ENCODE peak calls at places on chromosomes 13 and 19, in nine cellular contexts. M is EH, R is vagina, D is HCEC 1CT, C is WTC11, S is adrenal gland, F is astrocyte of the hippocampus, X is HS-5, V is foreskin melanocyte. A is an unnamed sample.

GRCh38 chr19:38599722-38600121 is 18.0 kb downstream of the MAP4K1 start:
- DNase-seq in M (no peak), R (no peak), D (no peak), C (no peak), S (no peak), F (no peak), X (no peak), V (no peak), A (no peak)

GRCh38 chr19:18317998-18318800 is 4.7 kb downstream of the LSM4 start:
- DNase-seq in M (no peak), R (no peak), D (no peak), C (no peak), S (no peak), F (no peak), X (no peak), V (peak), A (no peak)

GRCh38 chr13:77511552-77511951 is 24.0 kb upstream of the SCEL start:
- DNase-seq in M (no peak), R (no peak), D (no peak), C (no peak), S (no peak), F (no peak), X (no peak), V (no peak), A (no peak)

GRCh38 chr13:98173431-98173921 is 3.6 kb downstream of the RNF113B start:
- DNase-seq in M (peak), R (no peak), D (peak), C (no peak), S (peak), F (peak), X (peak), V (peak), A (peak)

GRCh38 chr13:29846475-29847256 is 3.8 kb downstream of the UBL3 start:
- DNase-seq in M (no peak), R (no peak), D (no peak), C (no peak), S (no peak), F (no peak), X (no peak), V (no peak), A (no peak)

GRCh38 chr13:106176103-106176502 is 359.4 kb downstream of the EFNB2 start:
- DNase-seq in M (peak), R (no peak), D (peak), C (no peak), S (no peak), F (no peak), X (no peak), V (peak), A (no peak)

GRCh38 chr19:35232912-35233311 is 4.4 kb upstream of the FAM187B start:
- DNase-seq in M (no peak), R (no peak), D (peak), C (no peak), S (no peak), F (no peak), X (no peak), V (no peak), A (no peak)

GRCh38 chr19:42596391-42597071 is 1.8 kb upstream of the CEACAM8 start:
- DNase-seq in M (peak), R (no peak), D (peak), C (peak), S (peak), F (peak), X (no peak), V (peak), A (no peak)

GRCh38 chr19:42092350-42092749 is 16.4 kb downstream of the ZNF574 start:
- DNase-seq in M (peak), R (no peak), D (no peak), C (peak), S (no peak), F (no peak), X (no peak), V (no peak), A (no peak)

GRCh38 chr19:5594521-5594950 is 26.8 kb upstream of the TINCR start:
- DNase-seq in M (no peak), R (no peak), D (no peak), C (no peak), S (no peak), F (no peak), X (no peak), V (no peak), A (no peak)

GRCh38 chr13:84607614-84608013 is 725.3 kb upstream of the SLITRK1 start:
- DNase-seq in M (peak), R (no peak), D (peak), C (no peak), S (peak), F (peak), X (peak), V (no peak), A (peak)

GRCh38 chr19:27741236-27741635 is 1471.7 kb downstream of the UQCRFS1 start:
- DNase-seq in M (no peak), R (peak), D (no peak), C (no peak), S (peak), F (no peak), X (no peak), V (no peak), A (no peak)

GRCh38 chr19:5973867-5974635 is 3.9 kb downstream of the RANBP3 start:
- DNase-seq in M (no peak), R (no peak), D (no peak), C (no peak), S (no peak), F (no peak), X (no peak), V (no peak), A (no peak)

GRCh38 chr19:12166596-12166995 is 3.7 kb downstream of the ZNF136 start:
- DNase-seq in M (peak), R (no peak), D (no peak), C (no peak), S (no peak), F (no peak), X (no peak), V (no peak), A (no peak)

GRCh38 chr13:33441015-33441414 is 155.5 kb upstream of the STARD13 start:
- DNase-seq in M (peak), R (no peak), D (peak), C (peak), S (no peak), F (peak), X (no peak), V (no peak), A (no peak)

GRCh38 chr13:63120883-63121282 is 1705.2 kb upstream of the PCDH20 start:
- DNase-seq in M (no peak), R (no peak), D (no peak), C (no peak), S (no peak), F (no peak), X (no peak), V (no peak), A (no peak)

GRCh38 chr13:36341718-36342117 is 4.5 kb downstream of the SPART start:
- DNase-seq in M (peak), R (no peak), D (peak), C (no peak), S (no peak), F (no peak), X (no peak), V (no peak), A (no peak)

GRCh38 chr13:93689333-93689732 is 462.7 kb downstream of the GPC6 start:
- DNase-seq in M (peak), R (no peak), D (peak), C (no peak), S (no peak), F (peak), X (no peak), V (no peak), A (no peak)

GRCh38 chr13:76225815-76226489 is 589.8 kb downstream of the LMO7 start:
- DNase-seq in M (peak), R (no peak), D (peak), C (no peak), S (no peak), F (no peak), X (no peak), V (no peak), A (peak)

GRCh38 chr19:14901675-14902260 is 15.8 kb upstream of the OR7A17 start:
- DNase-seq in M (no peak), R (no peak), D (no peak), C (no peak), S (no peak), F (no peak), X (no peak), V (no peak), A (no peak)

GRCh38 chr19:10766681-10767201 is 48.9 kb downstream of the DNM2 start:
- DNase-seq in M (peak), R (no peak), D (no peak), C (no peak), S (peak), F (peak), X (no peak), V (no peak), A (no peak)

GRCh38 chr13:21297452-21297851 is 121.0 kb downstream of the MRPL57 start:
- DNase-seq in M (peak), R (no peak), D (no peak), C (no peak), S (no peak), F (peak), X (no peak), V (no peak), A (no peak)

GRCh38 chr13:94328336-94329041 is 151.0 kb downstream of the DCT start:
- DNase-seq in M (no peak), R (no peak), D (no peak), C (no peak), S (no peak), F (no peak), X (no peak), V (no peak), A (no peak)

GRCh38 chr13:98537306-98537705 is 39.6 kb downstream of the STK24 start:
- DNase-seq in M (no peak), R (no peak), D (no peak), C (no peak), S (no peak), F (no peak), X (no peak), V (no peak), A (no peak)

GRCh38 chr19:11014403-11014911 is 53.6 kb downstream of the SMARCA4 start:
- DNase-seq in M (no peak), R (no peak), D (no peak), C (no peak), S (no peak), F (no peak), X (no peak), V (no peak), A (no peak)

GRCh38 chr13:76939215-76939614 is 9.1 kb upstream of the ACOD1 start:
- DNase-seq in M (peak), R (no peak), D (peak), C (no peak), S (no peak), F (no peak), X (no peak), V (no peak), A (peak)

GRCh38 chr19:57559404-57560025 is at the start of gene ZNF550:
- DNase-seq in M (peak), R (no peak), D (peak), C (peak), S (peak), F (peak), X (peak), V (peak), A (peak)